ENCODE peak calls at places on chromosomes 1 and 21, in seven cellular contexts. W is left colon; M is HTR-8/SVneo; Y is activated CD4-positive, alpha-beta T cell treated with anti-CD3 and anti-CD28 coated beads, Interleukin-2, amount 10 ng/mL, durations not matched to agents 7 days and 5 days; I is GM20000; U is neuronal stem cell; G is GM13977. J is an unnamed sample.

GRCh38 chr21:41875086-41875485 is 4.1 kb downstream of the PRDM15 start:
- DNase-seq in M (no peak), U (no peak), G (no peak), Y (no peak), W (no peak), I (no peak), J (no peak)

GRCh38 chr1:215082532-215083407 is at the start of gene KCNK2:
- DNase-seq in M (peak; percentile 17), I (peak; percentile 18), Y (no peak), G (no peak), W (no peak), U (peak; percentile 32), J (no peak)

GRCh38 chr21:45848352-45848751 is 133.2 kb upstream of the COL6A1 start:
- DNase-seq in Y (no peak), G (no peak), M (no peak), W (no peak), U (no peak), I (no peak), J (no peak)

GRCh38 chr1:243268751-243269460 is 13.1 kb downstream of the SDCCAG8 start:
- DNase-seq in G (no peak), W (no peak), M (no peak), Y (no peak), I (no peak), U (no peak), J (peak; percentile 90)

GRCh38 chr1:12338017-12338416 is 108.2 kb downstream of the VPS13D start:
- DNase-seq in I (no peak), G (no peak), M (no peak), U (no peak), W (no peak), Y (no peak), J (no peak)

GRCh38 chr1:26066857-26067256 is 573 bp downstream of the TRIM63 start:
- DNase-seq in U (no peak), M (no peak), I (no peak), W (no peak), G (no peak), Y (no peak), J (no peak)

GRCh38 chr1:83055391-83056170 is 943.4 kb downstream of the TTLL7 start:
- DNase-seq in I (no peak), W (no peak), U (no peak), G (no peak), M (no peak), Y (no peak), J (no peak)

GRCh38 chr1:212290608-212291007 is 5.4 kb downstream of the PPP2R5A start:
- DNase-seq in G (no peak), I (no peak), W (no peak), M (no peak), Y (no peak), U (no peak), J (no peak)

GRCh38 chr1:175317309-175317708 is 124.7 kb upstream of the KIAA0040 start:
- DNase-seq in W (no peak), G (no peak), I (no peak), M (no peak), Y (peak; percentile 42), U (no peak), J (peak; percentile 5)

GRCh38 chr1:53076165-53076564 is 14.2 kb downstream of the PODN start:
- DNase-seq in W (no peak), G (no peak), M (no peak), U (no peak), I (no peak), Y (no peak), J (no peak)

GRCh38 chr1:91427741-91428140 is 23.1 kb upstream of the HFM1 start:
- DNase-seq in I (no peak), Y (no peak), M (no peak), U (no peak), W (no peak), G (no peak), J (no peak)

GRCh38 chr1:158969855-158970254 is 38.5 kb downstream of the PYHIN1 start:
- DNase-seq in U (no peak), M (no peak), G (no peak), I (no peak), W (no peak), Y (no peak), J (no peak)

GRCh38 chr1:24321712-24322635 is 2.8 kb downstream of the GRHL3 start:
- DNase-seq in Y (peak; percentile 83), G (peak; percentile 88), M (peak; percentile 71), W (peak; percentile 66), U (peak; percentile 52), I (peak; percentile 86), J (peak; percentile 24)

GRCh38 chr1:80064524-80064923 is 1058.0 kb upstream of the ADGRL4 start:
- DNase-seq in M (no peak), I (no peak), U (no peak), G (no peak), W (no peak), Y (no peak), J (no peak)

GRCh38 chr1:34407140-34407539 is 230.4 kb downstream of the C1orf94 start:
- DNase-seq in W (no peak), G (no peak), I (no peak), Y (no peak), U (no peak), M (peak; percentile 17), J (no peak)

GRCh38 chr1:246784621-246785535 is 60.7 kb downstream of the SCCPDH start:
- DNase-seq in W (no peak), I (no peak), M (no peak), G (no peak), Y (peak; percentile 31), U (no peak), J (peak; percentile 97)

GRCh38 chr1:192476802-192477298 is 98.7 kb upstream of the RGS1 start:
- DNase-seq in I (no peak), G (no peak), W (no peak), Y (no peak), M (no peak), U (no peak), J (no peak)

GRCh38 chr1:154863702-154864174 is 6.3 kb downstream of the KCNN3 start:
- DNase-seq in U (no peak), Y (no peak), M (peak; percentile 45), G (peak; percentile 77), W (peak; percentile 49), I (peak; percentile 77), J (peak; percentile 53)

GRCh38 chr1:151867785-151868403 is 14.4 kb upstream of the THEM5 start:
- DNase-seq in U (no peak), I (no peak), Y (no peak), G (no peak), W (no peak), M (no peak), J (no peak)

GRCh38 chr1:183079697-183080096 is 56.5 kb downstream of the LAMC1 start:
- DNase-seq in M (no peak), W (no peak), I (no peak), Y (no peak), U (no peak), G (no peak), J (no peak)

GRCh38 chr1:45331436-45332345 is 5.0 kb downstream of the HPDL start:
- DNase-seq in U (no peak), M (no peak), I (no peak), W (no peak), Y (no peak), G (no peak), J (no peak)

GRCh38 chr1:206470692-206471414 is 577 bp downstream of the IKBKE start:
- DNase-seq in W (peak; percentile 45), M (peak; percentile 65), I (peak; percentile 64), U (no peak), Y (peak; percentile 70), G (peak; percentile 67), J (peak; percentile 85)

GRCh38 chr21:41064325-41064724 is 103.6 kb upstream of the BACE2 start:
- DNase-seq in M (no peak), I (no peak), U (no peak), G (no peak), Y (no peak), W (no peak), J (no peak)

GRCh38 chr21:39738566-39738965 is 6.4 kb upstream of the IGSF5 start:
- DNase-seq in U (no peak), M (no peak), I (no peak), W (no peak), Y (no peak), G (no peak), J (no peak)

GRCh38 chr1:219066631-219067349 is 106.9 kb upstream of the LYPLAL1 start:
- DNase-seq in I (no peak), Y (no peak), W (no peak), U (no peak), G (no peak), M (peak; percentile 41), J (peak; percentile 64)

GRCh38 chr1:220817907-220818306 is 31.2 kb downstream of the MTARC1 start:
- DNase-seq in Y (no peak), G (no peak), M (no peak), W (no peak), I (no peak), U (no peak), J (no peak)

GRCh38 chr1:113874017-113874879 is 2.7 kb upstream of the PTPN22 start:
- DNase-seq in W (peak; percentile 50), M (no peak), U (no peak), I (no peak), G (no peak), Y (no peak), J (no peak)

GRCh38 chr1:183164350-183164749 is 21.7 kb upstream of the LAMC2 start:
- DNase-seq in Y (no peak), G (no peak), W (no peak), I (no peak), M (peak; percentile 77), U (peak; percentile 8), J (no peak)